ENCODE peak calls at places on chromosomes 12 and 14, in four cellular contexts. B is 8988T, S is LoVo, A is A549. L is an unnamed sample.

GRCh38 chr14:47539065-47539464 is 136.3 kb downstream of the MDGA2 start:
- DNase-seq in B (no peak), S (no peak), A (no peak), L (peak; percentile 9)

GRCh38 chr12:26691234-26691970 is 141.6 kb downstream of the ITPR2 start:
- DNase-seq in B (peak; percentile 10), S (peak; percentile 66), A (peak; percentile 64), L (peak; percentile 95)

GRCh38 chr12:114711689-114712152 is 27.7 kb upstream of the TBX3 start:
- DNase-seq in B (no peak), S (no peak), A (no peak), L (no peak)

GRCh38 chr12:67428431-67428830 is 159.3 kb downstream of the CAND1 start:
- DNase-seq in B (no peak), S (peak; percentile 52), A (no peak), L (no peak)

GRCh38 chr12:86247871-86248270 is 8.3 kb downstream of the MGAT4C start:
- DNase-seq in B (no peak), S (no peak), A (no peak), L (no peak)

GRCh38 chr14:91352101-91352500 is 65.5 kb downstream of the CCDC88C start:
- DNase-seq in B (no peak), S (no peak), A (no peak), L (no peak)

GRCh38 chr12:131213896-131214442 is 260.3 kb downstream of the ADGRD1 start:
- DNase-seq in B (no peak), S (no peak), A (no peak), L (no peak)

GRCh38 chr12:2339022-2339431 is 286.2 kb downstream of the CACNA1C start:
- DNase-seq in B (no peak), S (no peak), A (no peak), L (no peak)

GRCh38 chr14:74658535-74659130 is 46.6 kb upstream of the LTBP2 start:
- DNase-seq in B (no peak), S (no peak), A (no peak), L (no peak)

GRCh38 chr14:81398196-81398891 is 1.8 kb downstream of the STON2 start:
- DNase-seq in B (no peak), S (no peak), A (no peak), L (no peak)

GRCh38 chr12:98373019-98373554 is 142.3 kb upstream of the TMPO start:
- DNase-seq in B (no peak), S (peak; percentile 46), A (peak; percentile 38), L (peak; percentile 65)

GRCh38 chr14:65277027-65277426 is 135.5 kb upstream of the FUT8 start:
- DNase-seq in B (no peak), S (no peak), A (no peak), L (no peak)

GRCh38 chr12:23952071-23952470 is 2.6 kb upstream of the SOX5 start:
- DNase-seq in B (no peak), S (no peak), A (no peak), L (no peak)

GRCh38 chr12:107377596-107378385 is 284.4 kb upstream of the CRY1 start:
- DNase-seq in B (no peak), S (no peak), A (no peak), L (no peak)

GRCh38 chr14:88737245-88737644 is 55.5 kb downstream of the EML5 start:
- DNase-seq in B (no peak), S (no peak), A (no peak), L (no peak)

GRCh38 chr14:97180304-97181200 is 383.4 kb downstream of the VRK1 start:
- DNase-seq in B (no peak), S (peak; percentile 45), A (peak; percentile 75), L (peak; percentile 88)

GRCh38 chr14:42057176-42057575 is 450.5 kb downstream of the LRFN5 start:
- DNase-seq in B (no peak), S (no peak), A (no peak), L (no peak)

GRCh38 chr14:102516531-102517411 is 7.2 kb upstream of the ANKRD9 start:
- DNase-seq in B (peak; percentile 93), S (peak; percentile 65), A (peak; percentile 67), L (no peak)

GRCh38 chr12:23854598-23854997 is 94.9 kb downstream of the SOX5 start:
- DNase-seq in B (no peak), S (no peak), A (no peak), L (no peak)

GRCh38 chr12:50003595-50003994 is 21.7 kb downstream of the RACGAP1 start:
- DNase-seq in B (no peak), S (no peak), A (no peak), L (no peak)